ENCODE peak calls at places on chromosomes 5 and 9, in seven cellular contexts. One of them, this sample, is unnamed.
A peak's percentile ranks its signal among the peaks of the same experiment; 100 is the strongest.

GRCh38 chr5:14178671-14179211 is 35.6 kb downstream of the TRIO start:
- DNase-seq in bronchial epithelial cell: peak; percentile 65
- DNase-seq in fibroblast of mammary gland: peak; percentile 99
- DNase-seq in astrocyte of the spinal cord: peak; percentile 97
- DNase-seq in lower lobe of right lung: no peak
- DNase-seq in GM12865: peak; percentile 26
- DNase-seq in GM10248: no peak
- DNase-seq in this sample: no peak

GRCh38 chr5:65184780-65185179 is 296.9 kb downstream of the ADAMTS6 start:
- DNase-seq in bronchial epithelial cell: no peak
- DNase-seq in fibroblast of mammary gland: no peak
- DNase-seq in astrocyte of the spinal cord: no peak
- DNase-seq in lower lobe of right lung: no peak
- DNase-seq in GM12865: no peak
- DNase-seq in GM10248: no peak
- DNase-seq in this sample: no peak

GRCh38 chr9:98429613-98430012 is 174.2 kb upstream of the TBC1D2 start:
- DNase-seq in bronchial epithelial cell: peak; percentile 37
- DNase-seq in fibroblast of mammary gland: peak; percentile 89
- DNase-seq in astrocyte of the spinal cord: peak; percentile 30
- DNase-seq in lower lobe of right lung: no peak
- DNase-seq in GM12865: no peak
- DNase-seq in GM10248: no peak
- DNase-seq in this sample: no peak

GRCh38 chr9:79809931-79810330 is 238.2 kb downstream of the TLE4 start:
- DNase-seq in bronchial epithelial cell: peak; percentile 59
- DNase-seq in fibroblast of mammary gland: peak; percentile 78
- DNase-seq in astrocyte of the spinal cord: peak; percentile 90
- DNase-seq in lower lobe of right lung: no peak
- DNase-seq in GM12865: no peak
- DNase-seq in GM10248: no peak
- DNase-seq in this sample: no peak

GRCh38 chr9:103803245-103803644 is 290.9 kb upstream of the SMC2 start:
- DNase-seq in bronchial epithelial cell: no peak
- DNase-seq in fibroblast of mammary gland: no peak
- DNase-seq in astrocyte of the spinal cord: no peak
- DNase-seq in lower lobe of right lung: no peak
- DNase-seq in GM12865: no peak
- DNase-seq in GM10248: no peak
- DNase-seq in this sample: no peak

GRCh38 chr9:136862849-136863622 is 3.1 kb downstream of the EDF1 start:
- DNase-seq in bronchial epithelial cell: no peak
- DNase-seq in fibroblast of mammary gland: no peak
- DNase-seq in astrocyte of the spinal cord: no peak
- DNase-seq in lower lobe of right lung: peak; percentile 43
- DNase-seq in GM12865: no peak
- DNase-seq in GM10248: no peak
- DNase-seq in this sample: no peak

GRCh38 chr9:65411336-65411735 is 126.3 kb upstream of the FOXD4L5 start:
- DNase-seq in bronchial epithelial cell: no peak
- DNase-seq in fibroblast of mammary gland: no peak
- DNase-seq in astrocyte of the spinal cord: no peak
- DNase-seq in lower lobe of right lung: no peak
- DNase-seq in GM12865: no peak
- DNase-seq in GM10248: no peak
- DNase-seq in this sample: no peak

GRCh38 chr9:130172858-130173461 is 756 bp downstream of the NCS1 start:
- DNase-seq in bronchial epithelial cell: no peak
- DNase-seq in fibroblast of mammary gland: no peak
- DNase-seq in astrocyte of the spinal cord: no peak
- DNase-seq in lower lobe of right lung: no peak
- DNase-seq in GM12865: no peak
- DNase-seq in GM10248: no peak
- DNase-seq in this sample: peak; percentile 18

GRCh38 chr5:172437445-172438303 is 16.7 kb downstream of the SH3PXD2B start:
- DNase-seq in bronchial epithelial cell: peak; percentile 90
- DNase-seq in fibroblast of mammary gland: peak; percentile 96
- DNase-seq in astrocyte of the spinal cord: peak; percentile 90
- DNase-seq in lower lobe of right lung: peak; percentile 76
- DNase-seq in GM12865: no peak
- DNase-seq in GM10248: no peak
- DNase-seq in this sample: peak; percentile 94

GRCh38 chr9:12797037-12797436 is 22.2 kb downstream of the LURAP1L start:
- DNase-seq in bronchial epithelial cell: peak; percentile 27
- DNase-seq in fibroblast of mammary gland: no peak
- DNase-seq in astrocyte of the spinal cord: no peak
- DNase-seq in lower lobe of right lung: no peak
- DNase-seq in GM12865: no peak
- DNase-seq in GM10248: no peak
- DNase-seq in this sample: no peak

GRCh38 chr5:52727568-52727967 is 60.1 kb upstream of the ITGA1 start:
- DNase-seq in bronchial epithelial cell: peak; percentile 96
- DNase-seq in fibroblast of mammary gland: peak; percentile 82
- DNase-seq in astrocyte of the spinal cord: peak; percentile 56
- DNase-seq in lower lobe of right lung: no peak
- DNase-seq in GM12865: no peak
- DNase-seq in GM10248: no peak
- DNase-seq in this sample: peak; percentile 37

GRCh38 chr5:60516688-60517087 is 183.3 kb downstream of the DEPDC1B start:
- DNase-seq in bronchial epithelial cell: no peak
- DNase-seq in fibroblast of mammary gland: no peak
- DNase-seq in astrocyte of the spinal cord: no peak
- DNase-seq in lower lobe of right lung: no peak
- DNase-seq in GM12865: no peak
- DNase-seq in GM10248: no peak
- DNase-seq in this sample: no peak

GRCh38 chr5:163379298-163380155 is 57.9 kb upstream of the CCNG1 start:
- DNase-seq in bronchial epithelial cell: peak; percentile 86
- DNase-seq in fibroblast of mammary gland: peak; percentile 90
- DNase-seq in astrocyte of the spinal cord: peak; percentile 90
- DNase-seq in lower lobe of right lung: no peak
- DNase-seq in GM12865: no peak
- DNase-seq in GM10248: no peak
- DNase-seq in this sample: peak; percentile 54

GRCh38 chr5:143887302-143887638 is 75.3 kb downstream of the HMHB1 start:
- DNase-seq in bronchial epithelial cell: peak; percentile 39
- DNase-seq in fibroblast of mammary gland: peak; percentile 78
- DNase-seq in astrocyte of the spinal cord: peak; percentile 74
- DNase-seq in lower lobe of right lung: peak; percentile 52
- DNase-seq in GM12865: no peak
- DNase-seq in GM10248: no peak
- DNase-seq in this sample: peak; percentile 30

GRCh38 chr5:133051117-133051546 is 681 bp upstream of the HSPA4 start:
- DNase-seq in bronchial epithelial cell: no peak
- DNase-seq in fibroblast of mammary gland: no peak
- DNase-seq in astrocyte of the spinal cord: no peak
- DNase-seq in lower lobe of right lung: no peak
- DNase-seq in GM12865: no peak
- DNase-seq in GM10248: no peak
- DNase-seq in this sample: no peak

GRCh38 chr9:113808391-113809191 is 67.5 kb upstream of the ZNF618 start:
- DNase-seq in bronchial epithelial cell: peak; percentile 84
- DNase-seq in fibroblast of mammary gland: peak; percentile 92
- DNase-seq in astrocyte of the spinal cord: peak; percentile 72
- DNase-seq in lower lobe of right lung: no peak
- DNase-seq in GM12865: no peak
- DNase-seq in GM10248: peak; percentile 2
- DNase-seq in this sample: peak; percentile 9

GRCh38 chr9:126604706-126605105 is 9.0 kb upstream of the LMX1B start:
- DNase-seq in bronchial epithelial cell: no peak
- DNase-seq in fibroblast of mammary gland: no peak
- DNase-seq in astrocyte of the spinal cord: no peak
- DNase-seq in lower lobe of right lung: no peak
- DNase-seq in GM12865: no peak
- DNase-seq in GM10248: no peak
- DNase-seq in this sample: no peak

GRCh38 chr9:126604059-126604685 is 9.6 kb upstream of the LMX1B start:
- DNase-seq in bronchial epithelial cell: no peak
- DNase-seq in fibroblast of mammary gland: no peak
- DNase-seq in astrocyte of the spinal cord: no peak
- DNase-seq in lower lobe of right lung: no peak
- DNase-seq in GM12865: no peak
- DNase-seq in GM10248: no peak
- DNase-seq in this sample: no peak

GRCh38 chr9:126595982-126596381 is 17.7 kb upstream of the LMX1B start:
- DNase-seq in bronchial epithelial cell: no peak
- DNase-seq in fibroblast of mammary gland: no peak
- DNase-seq in astrocyte of the spinal cord: no peak
- DNase-seq in lower lobe of right lung: no peak
- DNase-seq in GM12865: no peak
- DNase-seq in GM10248: no peak
- DNase-seq in this sample: no peak

GRCh38 chr9:126599047-126599650 is 14.6 kb upstream of the LMX1B start:
- DNase-seq in bronchial epithelial cell: no peak
- DNase-seq in fibroblast of mammary gland: no peak
- DNase-seq in astrocyte of the spinal cord: no peak
- DNase-seq in lower lobe of right lung: no peak
- DNase-seq in GM12865: no peak
- DNase-seq in GM10248: no peak
- DNase-seq in this sample: no peak
- TF ChIP-seq CTCF in bronchial epithelial cell: peak; percentile 4
- TF ChIP-seq CTCF in fibroblast of mammary gland: no peak
- TF ChIP-seq CTCF in astrocyte of the spinal cord: peak; percentile 27
- TF ChIP-seq CTCF in lower lobe of right lung: no peak
- TF ChIP-seq CTCF in GM12865: no peak
- TF ChIP-seq CTCF in GM10248: no peak
- TF ChIP-seq CTCF in this sample: no peak

GRCh38 chr5:155699385-155699784 is 627.6 kb upstream of the SGCD start:
- DNase-seq in bronchial epithelial cell: no peak
- DNase-seq in fibroblast of mammary gland: no peak
- DNase-seq in astrocyte of the spinal cord: no peak
- DNase-seq in lower lobe of right lung: no peak
- DNase-seq in GM12865: no peak
- DNase-seq in GM10248: no peak
- DNase-seq in this sample: no peak

GRCh38 chr5:155697236-155697635 is 629.7 kb upstream of the SGCD start:
- DNase-seq in bronchial epithelial cell: no peak
- DNase-seq in fibroblast of mammary gland: no peak
- DNase-seq in astrocyte of the spinal cord: no peak
- DNase-seq in lower lobe of right lung: no peak
- DNase-seq in GM12865: no peak
- DNase-seq in GM10248: no peak
- DNase-seq in this sample: no peak

GRCh38 chr5:155700333-155700732 is 626.6 kb upstream of the SGCD start:
- DNase-seq in bronchial epithelial cell: no peak
- DNase-seq in fibroblast of mammary gland: no peak
- DNase-seq in astrocyte of the spinal cord: no peak
- DNase-seq in lower lobe of right lung: no peak
- DNase-seq in GM12865: peak; percentile 5
- DNase-seq in GM10248: no peak
- DNase-seq in this sample: no peak
- TF ChIP-seq CTCF in bronchial epithelial cell: no peak
- TF ChIP-seq CTCF in fibroblast of mammary gland: no peak
- TF ChIP-seq CTCF in astrocyte of the spinal cord: no peak
- TF ChIP-seq CTCF in lower lobe of right lung: no peak
- TF ChIP-seq CTCF in GM12865: peak; percentile 24
- TF ChIP-seq CTCF in GM10248: peak; percentile 2
- TF ChIP-seq CTCF in this sample: no peak

DNA sequence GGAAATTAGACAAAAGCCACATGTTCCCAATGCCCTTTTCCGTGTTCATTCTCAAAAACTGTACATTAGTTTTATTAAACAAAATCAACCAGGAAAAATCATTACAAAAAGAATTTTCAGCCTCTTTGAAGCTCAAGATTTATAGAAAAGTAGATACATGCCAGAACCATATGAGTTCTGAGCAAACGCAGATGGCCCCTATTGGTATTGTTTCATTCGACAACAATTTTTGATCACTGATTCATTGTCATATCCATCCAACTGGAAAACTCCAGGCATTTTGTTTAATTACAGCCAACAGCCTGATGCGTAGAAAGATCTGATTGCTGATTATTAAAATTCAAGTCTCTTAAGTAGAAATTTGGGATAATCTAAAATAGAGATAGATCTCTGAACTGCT is 148.4 kb upstream of the GRAMD2B start:
- DNase-seq in bronchial epithelial cell: no peak
- DNase-seq in fibroblast of mammary gland: no peak
- DNase-seq in astrocyte of the spinal cord: no peak
- DNase-seq in lower lobe of right lung: no peak
- DNase-seq in GM12865: no peak
- DNase-seq in GM10248: no peak
- DNase-seq in this sample: no peak
- TF ChIP-seq CTCF in bronchial epithelial cell: no peak
- TF ChIP-seq CTCF in fibroblast of mammary gland: no peak
- TF ChIP-seq CTCF in astrocyte of the spinal cord: no peak
- TF ChIP-seq CTCF in lower lobe of right lung: no peak
- TF ChIP-seq CTCF in GM12865: no peak
- TF ChIP-seq CTCF in GM10248: no peak
- TF ChIP-seq CTCF in this sample: no peak

GRCh38 chr9:134328841-134329575 is 2.8 kb downstream of the RXRA start:
- DNase-seq in bronchial epithelial cell: peak; percentile 39
- DNase-seq in fibroblast of mammary gland: peak; percentile 50
- DNase-seq in astrocyte of the spinal cord: no peak
- DNase-seq in lower lobe of right lung: peak; percentile 52
- DNase-seq in GM12865: no peak
- DNase-seq in GM10248: no peak
- DNase-seq in this sample: no peak
- TF ChIP-seq CTCF in bronchial epithelial cell: peak; percentile 28
- TF ChIP-seq CTCF in fibroblast of mammary gland: peak; percentile 13
- TF ChIP-seq CTCF in astrocyte of the spinal cord: no peak
- TF ChIP-seq CTCF in lower lobe of right lung: no peak
- TF ChIP-seq CTCF in GM12865: no peak
- TF ChIP-seq CTCF in GM10248: no peak
- TF ChIP-seq CTCF in this sample: no peak

This sample was measured in Calu3.